ENCODE peak calls at places on chromosomes 13 and 19, in seven cellular contexts. O is fibroblast of the aortic adventitia, E is tibial nerve, P is AG09309, M is foreskin fibroblast, L is dorsolateral prefrontal cortex, F is bronchial epithelial cell. N is an unnamed sample.

GRCh38 chr13:30690282-30691188 is 44.8 kb upstream of the ALOX5AP start:
- DNase-seq in O (peak; percentile 98), E (peak; percentile 59), P (peak; percentile 79), M (peak; percentile 98), L (no peak), F (peak; percentile 63), N (peak; percentile 80)

GRCh38 chr13:51501592-51502205 is 48.9 kb upstream of the INTS6 start:
- DNase-seq in O (peak; percentile 46), E (no peak), P (no peak), M (peak; percentile 87), L (no peak), F (peak; percentile 75), N (no peak)

GRCh38 chr13:98906746-98907502 is 70.9 kb downstream of the DOCK9 start:
- DNase-seq in O (no peak), E (no peak), P (no peak), M (no peak), L (no peak), F (no peak), N (no peak)

GRCh38 chr19:13033819-13034611 is 38.7 kb downstream of the NFIX start:
- DNase-seq in O (peak; percentile 84), E (no peak), P (no peak), M (peak; percentile 69), L (peak; percentile 84), F (peak; percentile 70), N (peak; percentile 63)

GRCh38 chr19:45103625-45104319 is 10.8 kb downstream of the PPP1R37 start:
- DNase-seq in O (no peak), E (no peak), P (no peak), M (no peak), L (no peak), F (no peak), N (no peak)

GRCh38 chr13:51782026-51782710 is 21.8 kb downstream of the DHRS12 start:
- DNase-seq in O (no peak), E (no peak), P (no peak), M (no peak), L (no peak), F (no peak), N (no peak)

GRCh38 chr19:37987356-37988332 is 80.6 kb downstream of the SIPA1L3 start:
- DNase-seq in O (no peak), E (no peak), P (no peak), M (no peak), L (no peak), F (no peak), N (no peak)

GRCh38 chr13:110784748-110785147 is 71.2 kb downstream of the ING1 start:
- DNase-seq in O (no peak), E (no peak), P (no peak), M (no peak), L (no peak), F (no peak), N (no peak)

GRCh38 chr13:112254900-112255299 is 121.3 kb upstream of the SPACA7 start:
- DNase-seq in O (no peak), E (no peak), P (no peak), M (no peak), L (no peak), F (no peak), N (no peak)

GRCh38 chr13:76512676-76513277 is 373.4 kb downstream of the KCTD12 start:
- DNase-seq in O (peak; percentile 95), E (no peak), P (peak; percentile 50), M (peak; percentile 94), L (no peak), F (peak; percentile 93), N (no peak)

GRCh38 chr13:100594731-100595130 is 6.1 kb upstream of the GGACT start:
- DNase-seq in O (no peak), E (no peak), P (no peak), M (no peak), L (no peak), F (no peak), N (no peak)

GRCh38 chr19:960601-960938 is 23.6 kb upstream of the WDR18 start:
- DNase-seq in O (no peak), E (no peak), P (no peak), M (no peak), L (no peak), F (no peak), N (no peak)

DNA sequence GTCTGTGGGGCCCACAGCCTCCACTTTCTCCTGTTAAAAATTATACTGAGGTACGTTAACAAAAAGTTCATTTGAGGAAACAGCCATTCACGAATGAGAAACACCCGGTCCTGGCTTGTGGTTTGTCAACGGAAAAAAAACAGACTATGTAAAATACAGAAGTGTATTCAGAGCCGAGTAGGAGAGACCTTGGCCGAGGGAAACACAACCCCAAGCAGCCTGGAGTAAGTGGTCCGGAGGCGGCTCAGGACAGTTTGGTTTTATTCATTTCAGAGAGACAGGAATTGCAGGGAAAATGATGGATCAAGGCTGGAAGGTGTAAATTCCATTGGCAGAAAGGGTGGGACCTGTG is 714 bp downstream of the ZNF439 start:
- DNase-seq in O (peak; percentile 2), E (no peak), P (no peak), M (no peak), L (no peak), F (no peak), N (no peak)
- H3K4me3 ChIP-seq in O (peak overlapping the region; percentile 68), E (peak overlapping the region; percentile 45), P (peak overlapping the region; percentile 90), M (peak overlapping the region; percentile 69), L (peak overlapping the region; percentile 74), F (peak overlapping the region; percentile 32), N (no peak overlapping the region)

GRCh38 chr13:49498211-49498610 is 2.5 kb downstream of the PHF11 start:
- DNase-seq in O (no peak), E (no peak), P (no peak), M (peak; percentile 3), L (no peak), F (no peak), N (no peak)

GRCh38 chr13:49502954-49503353 is 7.2 kb downstream of the PHF11 start:
- DNase-seq in O (peak; percentile 37), E (no peak), P (no peak), M (peak; percentile 62), L (no peak), F (no peak), N (no peak)

GRCh38 chr13:49497272-49497671 is 1.5 kb downstream of the PHF11 start:
- DNase-seq in O (no peak), E (no peak), P (no peak), M (peak; percentile 22), L (no peak), F (no peak), N (no peak)

GRCh38 chr13:49503951-49504350 is 8.2 kb downstream of the PHF11 start:
- DNase-seq in O (no peak), E (no peak), P (no peak), M (peak; percentile 60), L (no peak), F (no peak), N (no peak)

DNA sequence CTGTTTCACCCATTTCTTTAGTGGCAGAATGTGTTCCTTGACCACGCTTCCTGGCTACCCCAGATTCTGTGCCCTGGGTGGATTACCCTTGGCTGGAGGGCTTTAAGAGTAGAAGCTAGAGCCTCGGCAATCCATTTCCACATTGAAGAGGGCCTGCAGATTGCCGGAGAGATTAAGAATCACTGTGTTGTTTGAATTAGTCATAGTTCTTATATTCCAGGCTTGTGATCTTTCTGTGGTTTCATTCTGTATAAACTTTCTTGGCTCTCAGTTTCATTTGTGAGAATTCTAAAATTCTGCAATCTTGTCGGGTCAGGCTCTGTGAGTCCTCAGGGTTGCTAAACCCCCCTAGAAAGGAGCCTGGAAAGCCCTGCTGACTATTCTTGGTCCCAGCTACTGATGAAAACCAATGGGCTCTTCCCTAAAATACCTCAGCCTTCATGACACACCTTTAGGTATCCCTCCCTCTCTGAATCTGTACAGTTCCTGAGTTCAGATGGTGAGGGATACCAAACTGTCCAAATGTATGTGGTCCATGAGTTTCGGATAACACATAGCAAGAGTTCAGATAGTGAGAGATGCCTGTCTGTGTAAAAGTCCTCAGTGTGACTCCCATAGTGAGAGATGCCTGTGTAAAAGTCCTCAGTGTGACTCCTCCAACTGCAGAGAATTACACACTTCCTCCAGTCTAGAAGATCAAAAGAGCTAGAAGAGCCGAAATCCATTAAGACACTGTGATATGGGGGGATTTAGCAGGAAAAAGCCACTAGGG is 4.3 kb downstream of the PHF11 start:
- DNase-seq in O (peak; percentile 79), E (no peak), P (peak; percentile 35), M (peak; percentile 70), L (no peak), F (peak; percentile 30), N (no peak)
- H3K4me3 ChIP-seq in O (peak overlapping the region; percentile 25), E (no peak overlapping the region), P (no peak overlapping the region), M (peak overlapping the region; percentile 10), L (no peak overlapping the region), F (no peak overlapping the region), N (no peak overlapping the region)

GRCh38 chr19:10418281-10419199 is 1.8 kb upstream of the PDE4A start:
- DNase-seq in O (peak; percentile 22), E (no peak), P (no peak), M (peak; percentile 41), L (no peak), F (no peak), N (no peak)
- H3K4me3 ChIP-seq in O (no peak overlapping the region), E (no peak overlapping the region), P (peak overlapping the region; percentile 59), M (no peak overlapping the region), L (no peak overlapping the region), F (no peak overlapping the region), N (peak overlapping the region; percentile 26)

GRCh38 chr19:3608750-3609322 is 2.2 kb upstream of the TBXA2R start:
- DNase-seq in O (no peak), E (no peak), P (no peak), M (no peak), L (no peak), F (no peak), N (no peak)
- H3K4me3 ChIP-seq in O (no peak overlapping the region), E (no peak overlapping the region), P (no peak overlapping the region), M (no peak overlapping the region), L (no peak overlapping the region), F (no peak overlapping the region), N (no peak overlapping the region)

GRCh38 chr13:40403509-40404241 is 262.8 kb downstream of the FOXO1 start:
- DNase-seq in O (no peak), E (no peak), P (no peak), M (no peak), L (no peak), F (no peak), N (no peak)

GRCh38 chr13:40404967-40405716 is 261.3 kb downstream of the FOXO1 start:
- DNase-seq in O (no peak), E (no peak), P (no peak), M (no peak), L (no peak), F (no peak), N (no peak)

GRCh38 chr13:40404407-40404806 is 262.0 kb downstream of the FOXO1 start:
- DNase-seq in O (no peak), E (no peak), P (no peak), M (no peak), L (no peak), F (no peak), N (no peak)

GRCh38 chr13:40401911-40402776 is 264.3 kb downstream of the FOXO1 start:
- DNase-seq in O (peak; percentile 96), E (peak; percentile 96), P (peak; percentile 86), M (peak; percentile 100), L (peak; percentile 81), F (peak; percentile 86), N (peak; percentile 93)

GRCh38 chr13:40402931-40403412 is 263.5 kb downstream of the FOXO1 start:
- DNase-seq in O (peak; percentile 79), E (no peak), P (no peak), M (peak; percentile 74), L (no peak), F (peak; percentile 25), N (no peak)
- H3K4me3 ChIP-seq in O (no peak overlapping the region), E (no peak overlapping the region), P (no peak overlapping the region), M (no peak overlapping the region), L (no peak overlapping the region), F (no peak overlapping the region), N (no peak overlapping the region)

GRCh38 chr19:48330012-48330681 is 4.8 kb downstream of the EMP3 start:
- DNase-seq in O (no peak), E (peak; percentile 28), P (no peak), M (no peak), L (peak; percentile 94), F (peak; percentile 69), N (peak; percentile 94)
- H3K4me3 ChIP-seq in O (no peak overlapping the region), E (peak overlapping the region; percentile 19), P (no peak overlapping the region), M (no peak overlapping the region), L (peak overlapping the region; percentile 77), F (peak overlapping the region; percentile 47), N (peak overlapping the region; percentile 38)